ENCODE peak calls at places on chromosomes 11 and 22, in six cellular contexts. C, M, J, L, Z and P are unnamed samples.

GRCh38 chr22:22167791-22168189 is 76.8 kb upstream of the VPREB1 start:
- DNase-seq in L (no peak), M (no peak), Z (no peak), J (no peak), C (no peak), P (no peak)

GRCh38 chr11:88288560-88288959 is 49.0 kb downstream of the CTSC start:
- DNase-seq in J (no peak), C (no peak), L (no peak), M (no peak), Z (no peak), P (no peak)

GRCh38 chr11:130095326-130095725 is 25.6 kb downstream of the APLP2 start:
- DNase-seq in Z (no peak), J (no peak), M (no peak), L (no peak), C (no peak), P (no peak)

GRCh38 chr22:33325232-33326004 is 267.2 kb upstream of the SYN3 start:
- DNase-seq in J (peak), Z (no peak), M (no peak), L (no peak), C (no peak), P (no peak)

GRCh38 chr11:71843858-71844257 is 10.9 kb downstream of the DEFB108B start:
- DNase-seq in J (no peak), Z (no peak), L (no peak), M (no peak), C (no peak), P (no peak)

GRCh38 chr11:44574620-44575287 is 9.3 kb downstream of the CD82 start:
- DNase-seq in C (no peak), Z (no peak), J (peak), M (no peak), L (peak), P (no peak)

GRCh38 chr11:113021111-113021510 is 59.9 kb downstream of the NCAM1 start:
- DNase-seq in J (no peak), Z (no peak), C (no peak), L (no peak), M (no peak), P (no peak)

GRCh38 chr11:86118201-86118600 is 49.3 kb upstream of the PICALM start:
- DNase-seq in J (no peak), Z (no peak), L (no peak), M (no peak), C (no peak), P (no peak)

GRCh38 chr11:45209904-45210699 is 63.7 kb downstream of the PRDM11 start:
- DNase-seq in C (peak), L (peak), J (no peak), M (peak), Z (peak), P (peak)

GRCh38 chr11:103995896-103996295 is 40.5 kb upstream of the DDI1 start:
- DNase-seq in C (no peak), L (no peak), Z (no peak), J (no peak), M (no peak), P (no peak)

GRCh38 chr22:36244522-36245391 is 5.4 kb upstream of the APOL2 start:
- DNase-seq in Z (peak), L (no peak), M (no peak), C (no peak), J (no peak), P (no peak)

GRCh38 chr22:36510384-36510783 is 3.5 kb upstream of the FOXRED2 start:
- DNase-seq in C (no peak), J (no peak), Z (no peak), L (no peak), M (no peak), P (no peak)

GRCh38 chr11:99170606-99171005 is 149.9 kb downstream of the CNTN5 start:
- DNase-seq in C (no peak), L (no peak), J (no peak), M (no peak), Z (no peak), P (no peak)

GRCh38 chr22:17158568-17159503 is at the start of gene HDHD5:
- DNase-seq in J (peak), L (peak), M (peak), C (peak), Z (peak), P (peak)

GRCh38 chr22:23790819-23791736 is 4.3 kb downstream of the SMARCB1 start:
- DNase-seq in J (no peak), Z (peak), M (no peak), C (no peak), L (no peak), P (no peak)

GRCh38 chr11:44329472-44330230 is 19.7 kb upstream of the ALX4 start:
- DNase-seq in L (no peak), C (no peak), J (no peak), M (no peak), Z (no peak), P (no peak)

GRCh38 chr11:13868710-13869403 is 93.7 kb upstream of the SPON1 start:
- DNase-seq in J (peak), Z (no peak), M (no peak), L (no peak), C (no peak), P (no peak)

GRCh38 chr11:107545101-107545514 is 20.4 kb downstream of the ALKBH8 start:
- DNase-seq in C (no peak), M (no peak), J (peak), Z (no peak), L (no peak), P (no peak)

GRCh38 chr22:20431520-20432237 is 5.9 kb downstream of the SCARF2 start:
- DNase-seq in Z (no peak), J (no peak), M (no peak), C (no peak), L (no peak), P (no peak)

GRCh38 chr11:133541331-133542095 is 9.2 kb upstream of the OPCML start:
- DNase-seq in J (no peak), L (no peak), Z (no peak), M (no peak), C (no peak), P (no peak)

GRCh38 chr11:20668844-20669832 is at the start of gene NELL1:
- DNase-seq in Z (no peak), J (no peak), C (no peak), L (no peak), M (no peak), P (no peak)

GRCh38 chr11:2150206-2150847 is 10.7 kb downstream of the INS start:
- DNase-seq in J (peak), C (no peak), M (no peak), Z (no peak), L (no peak), P (no peak)
- TF ChIP-seq CTCF in J (peak), C (peak), M (peak), Z (peak), L (peak), P (no peak)

GRCh38 chr22:46797355-46797754 is 34.9 kb downstream of the TBC1D22A start:
- DNase-seq in J (peak), C (no peak), Z (no peak), L (no peak), M (no peak), P (no peak)
- H3K27ac ChIP-seq in J (no peak), C (no peak), Z (no peak), L (no peak), M (no peak), P (no peak)

GRCh38 chr11:124108158-124108557 is 7.1 kb upstream of the VWA5A start:
- DNase-seq in M (peak), C (no peak), L (no peak), Z (no peak), J (peak), P (no peak)
- TF ChIP-seq CTCF in M (peak), C (no peak), L (no peak), Z (no peak), J (peak), P (no peak)

GRCh38 chr11:125074511-125075241 is 11.6 kb downstream of the SLC37A2 start:
- DNase-seq in L (no peak), M (no peak), C (no peak), Z (no peak), J (no peak), P (no peak)

GRCh38 chr11:125073616-125074483 is 10.7 kb downstream of the SLC37A2 start:
- DNase-seq in Z (no peak), M (no peak), C (no peak), L (no peak), J (no peak), P (no peak)

GRCh38 chr11:125076378-125076945 is 13.4 kb downstream of the SLC37A2 start:
- DNase-seq in M (no peak), C (no peak), Z (no peak), L (no peak), J (no peak), P (no peak)

GRCh38 chr11:125075900-125076317 is 12.8 kb downstream of the SLC37A2 start:
- DNase-seq in Z (no peak), M (no peak), L (no peak), J (peak), C (no peak), P (no peak)

DNA sequence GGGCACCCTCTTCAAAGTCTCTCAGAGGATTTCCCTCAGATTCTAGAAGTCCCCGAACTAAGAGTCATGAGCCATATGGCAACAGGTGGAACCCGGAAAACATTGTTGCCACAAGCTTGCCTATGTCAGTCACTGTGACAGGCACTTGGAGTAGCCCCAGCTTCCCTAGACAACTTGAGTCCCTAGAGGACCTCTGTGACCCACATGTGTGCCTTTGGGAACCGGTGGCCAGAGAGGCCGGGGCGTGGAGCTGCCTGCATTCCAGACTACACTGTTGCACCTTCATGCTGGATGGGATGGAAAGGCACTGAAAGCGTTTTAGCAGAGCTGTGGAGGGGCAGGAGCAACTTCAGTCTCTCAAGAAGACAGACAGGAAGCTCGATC is 12.1 kb downstream of the SLC37A2 start:
- DNase-seq in Z (no peak), J (no peak), M (no peak), L (no peak), C (no peak), P (no peak)
- H3K27ac ChIP-seq in Z (no peak), J (peak), M (no peak), L (no peak), C (no peak), P (no peak)

GRCh38 chr22:43587574-43587973 is 175.8 kb downstream of the MPPED1 start:
- DNase-seq in M (no peak), J (no peak), Z (no peak), C (no peak), L (no peak), P (no peak)

GRCh38 chr22:43592470-43592869 is 180.7 kb downstream of the MPPED1 start:
- DNase-seq in Z (no peak), C (no peak), J (no peak), M (no peak), L (no peak), P (no peak)
- TF ChIP-seq CTCF in Z (peak), C (no peak), J (no peak), M (no peak), L (no peak), P (no peak)

GRCh38 chr11:75277211-75277805 is 36.7 kb downstream of the TPBGL start:
- DNase-seq in Z (no peak), J (no peak), L (no peak), C (no peak), M (peak), P (peak)
- H3K27ac ChIP-seq in Z (no peak), J (no peak), L (no peak), C (no peak), M (no peak), P (no peak)